ENCODE peak calls at places on chromosomes 3 and 15, in four cellular contexts. One of them, this sample, is unnamed.

GRCh38 chr3:197959500-197959890 is 522 bp upstream of the LMLN start:
- DNase-seq in brain microvascular endothelial cell: no peak
- DNase-seq in activated CD4-positive, CD25-positive, alpha-beta regulatory T cell: no peak
- DNase-seq in M059J: no peak
- DNase-seq in this sample: no peak

GRCh38 chr15:65334586-65335231 is 30.2 kb downstream of the RNU5B-1 start:
- DNase-seq in brain microvascular endothelial cell: no peak
- DNase-seq in activated CD4-positive, CD25-positive, alpha-beta regulatory T cell: no peak
- DNase-seq in M059J: no peak
- DNase-seq in this sample: no peak

GRCh38 chr3:192445768-192446644 is 281.3 kb downstream of the FGF12 start:
- DNase-seq in brain microvascular endothelial cell: no peak
- DNase-seq in activated CD4-positive, CD25-positive, alpha-beta regulatory T cell: no peak
- DNase-seq in M059J: peak; percentile 35
- DNase-seq in this sample: no peak

GRCh38 chr15:64163662-64164362 is 990 bp upstream of the PPIB start:
- DNase-seq in brain microvascular endothelial cell: no peak
- DNase-seq in activated CD4-positive, CD25-positive, alpha-beta regulatory T cell: no peak
- DNase-seq in M059J: no peak
- DNase-seq in this sample: no peak

GRCh38 chr3:126033051-126033745 is 50.7 kb downstream of the SLC41A3 start:
- DNase-seq in brain microvascular endothelial cell: no peak
- DNase-seq in activated CD4-positive, CD25-positive, alpha-beta regulatory T cell: no peak
- DNase-seq in M059J: no peak
- DNase-seq in this sample: no peak

GRCh38 chr3:41176554-41176953 is 22.8 kb upstream of the CTNNB1 start:
- DNase-seq in brain microvascular endothelial cell: no peak
- DNase-seq in activated CD4-positive, CD25-positive, alpha-beta regulatory T cell: no peak
- DNase-seq in M059J: no peak
- DNase-seq in this sample: no peak

GRCh38 chr3:56823421-56823926 is 21.7 kb upstream of the ARHGEF3 start:
- DNase-seq in brain microvascular endothelial cell: no peak
- DNase-seq in activated CD4-positive, CD25-positive, alpha-beta regulatory T cell: no peak
- DNase-seq in M059J: no peak
- DNase-seq in this sample: no peak

GRCh38 chr15:88028024-88028423 is 228.5 kb downstream of the NTRK3 start:
- DNase-seq in brain microvascular endothelial cell: no peak
- DNase-seq in activated CD4-positive, CD25-positive, alpha-beta regulatory T cell: no peak
- DNase-seq in M059J: no peak
- DNase-seq in this sample: no peak

GRCh38 chr3:12898980-12899755 is 57.8 kb upstream of the RPL32 start:
- DNase-seq in brain microvascular endothelial cell: no peak
- DNase-seq in activated CD4-positive, CD25-positive, alpha-beta regulatory T cell: no peak
- DNase-seq in M059J: no peak
- DNase-seq in this sample: no peak

GRCh38 chr3:32451049-32451659 is 51.5 kb downstream of the CMTM6 start:
- DNase-seq in brain microvascular endothelial cell: no peak
- DNase-seq in activated CD4-positive, CD25-positive, alpha-beta regulatory T cell: no peak
- DNase-seq in M059J: no peak
- DNase-seq in this sample: no peak

GRCh38 chr3:75140904-75141615 is 523.1 kb upstream of the FRG2C start:
- DNase-seq in brain microvascular endothelial cell: no peak
- DNase-seq in activated CD4-positive, CD25-positive, alpha-beta regulatory T cell: no peak
- DNase-seq in M059J: no peak
- DNase-seq in this sample: no peak

GRCh38 chr15:99170476-99171065 is 65.7 kb downstream of the SYNM start:
- DNase-seq in brain microvascular endothelial cell: no peak
- DNase-seq in activated CD4-positive, CD25-positive, alpha-beta regulatory T cell: no peak
- DNase-seq in M059J: no peak
- DNase-seq in this sample: no peak

GRCh38 chr15:99432271-99433025 is 133.3 kb upstream of the MEF2A start:
- DNase-seq in brain microvascular endothelial cell: no peak
- DNase-seq in activated CD4-positive, CD25-positive, alpha-beta regulatory T cell: no peak
- DNase-seq in M059J: no peak
- DNase-seq in this sample: no peak

GRCh38 chr3:125374996-125375941 is at the start of gene ZNF148:
- DNase-seq in brain microvascular endothelial cell: peak; percentile 81
- DNase-seq in activated CD4-positive, CD25-positive, alpha-beta regulatory T cell: peak; percentile 83
- DNase-seq in M059J: peak; percentile 87
- DNase-seq in this sample: peak; percentile 90

GRCh38 chr15:74453925-74454763 is 6.8 kb downstream of the UBL7 start:
- DNase-seq in brain microvascular endothelial cell: peak; percentile 27
- DNase-seq in activated CD4-positive, CD25-positive, alpha-beta regulatory T cell: no peak
- DNase-seq in M059J: peak; percentile 35
- DNase-seq in this sample: peak; percentile 28

GRCh38 chr3:78026429-78026828 is 986.5 kb downstream of the ROBO2 start:
- DNase-seq in brain microvascular endothelial cell: no peak
- DNase-seq in activated CD4-positive, CD25-positive, alpha-beta regulatory T cell: no peak
- DNase-seq in M059J: peak; percentile 24
- DNase-seq in this sample: no peak

GRCh38 chr3:109930592-109930991 is 593.2 kb upstream of the DPPA4 start:
- DNase-seq in brain microvascular endothelial cell: no peak
- DNase-seq in activated CD4-positive, CD25-positive, alpha-beta regulatory T cell: no peak
- DNase-seq in M059J: peak; percentile 15
- DNase-seq in this sample: peak; percentile 42

GRCh38 chr15:42108189-42108588 is 13.8 kb upstream of the PLA2G4D start:
- DNase-seq in brain microvascular endothelial cell: no peak
- DNase-seq in activated CD4-positive, CD25-positive, alpha-beta regulatory T cell: no peak
- DNase-seq in M059J: peak; percentile 59
- DNase-seq in this sample: peak; percentile 37

GRCh38 chr3:32484437-32484836 is 18.2 kb downstream of the CMTM6 start:
- DNase-seq in brain microvascular endothelial cell: no peak
- DNase-seq in activated CD4-positive, CD25-positive, alpha-beta regulatory T cell: no peak
- DNase-seq in M059J: no peak
- DNase-seq in this sample: no peak

GRCh38 chr3:193869221-193870201 is 266.4 kb upstream of the HES1 start:
- DNase-seq in brain microvascular endothelial cell: peak; percentile 90
- DNase-seq in activated CD4-positive, CD25-positive, alpha-beta regulatory T cell: no peak
- DNase-seq in M059J: peak; percentile 82
- DNase-seq in this sample: peak; percentile 96

GRCh38 chr3:115825046-115825445 is 201.7 kb downstream of the GAP43 start:
- DNase-seq in brain microvascular endothelial cell: peak; percentile 57
- DNase-seq in activated CD4-positive, CD25-positive, alpha-beta regulatory T cell: no peak
- DNase-seq in M059J: peak; percentile 70
- DNase-seq in this sample: peak; percentile 31

GRCh38 chr3:81462921-81463320 is 298.5 kb downstream of the GBE1 start:
- DNase-seq in brain microvascular endothelial cell: no peak
- DNase-seq in activated CD4-positive, CD25-positive, alpha-beta regulatory T cell: no peak
- DNase-seq in M059J: peak; percentile 46
- DNase-seq in this sample: no peak

GRCh38 chr15:65828566-65828965 is 36.5 kb upstream of the DENND4A start:
- DNase-seq in brain microvascular endothelial cell: no peak
- DNase-seq in activated CD4-positive, CD25-positive, alpha-beta regulatory T cell: no peak
- DNase-seq in M059J: no peak
- DNase-seq in this sample: no peak

GRCh38 chr3:73448761-73449290 is 175.9 kb downstream of the PDZRN3 start:
- DNase-seq in brain microvascular endothelial cell: no peak
- DNase-seq in activated CD4-positive, CD25-positive, alpha-beta regulatory T cell: no peak
- DNase-seq in M059J: no peak
- DNase-seq in this sample: no peak

GRCh38 chr3:32412887-32413286 is 21.2 kb downstream of the CMTM7 start:
- DNase-seq in brain microvascular endothelial cell: no peak
- DNase-seq in activated CD4-positive, CD25-positive, alpha-beta regulatory T cell: no peak
- DNase-seq in M059J: no peak
- DNase-seq in this sample: no peak

GRCh38 chr3:62189376-62189698 is 184.0 kb downstream of the FEZF2 start:
- DNase-seq in brain microvascular endothelial cell: no peak
- DNase-seq in activated CD4-positive, CD25-positive, alpha-beta regulatory T cell: no peak
- DNase-seq in M059J: no peak
- DNase-seq in this sample: no peak

GRCh38 chr15:74791007-74791406 is 9.1 kb downstream of the CSK start:
- DNase-seq in brain microvascular endothelial cell: no peak
- DNase-seq in activated CD4-positive, CD25-positive, alpha-beta regulatory T cell: no peak
- DNase-seq in M059J: no peak
- DNase-seq in this sample: no peak

GRCh38 chr3:146277953-146278631 is 27.2 kb upstream of the PLSCR4 start:
- DNase-seq in brain microvascular endothelial cell: peak; percentile 71
- DNase-seq in activated CD4-positive, CD25-positive, alpha-beta regulatory T cell: no peak
- DNase-seq in M059J: peak; percentile 53
- DNase-seq in this sample: peak; percentile 15

GRCh38 chr15:77986891-77987764 is 90.4 kb downstream of the TBC1D2B start:
- DNase-seq in brain microvascular endothelial cell: no peak
- DNase-seq in activated CD4-positive, CD25-positive, alpha-beta regulatory T cell: no peak
- DNase-seq in M059J: no peak
- DNase-seq in this sample: no peak

GRCh38 chr3:114380233-114380645 is 86.4 kb downstream of the TIGIT start:
- DNase-seq in brain microvascular endothelial cell: peak; percentile 75
- DNase-seq in activated CD4-positive, CD25-positive, alpha-beta regulatory T cell: no peak
- DNase-seq in M059J: peak; percentile 93
- DNase-seq in this sample: peak; percentile 51

GRCh38 chr3:174937488-174937887 is 78.4 kb downstream of the NAALADL2 start:
- DNase-seq in brain microvascular endothelial cell: peak; percentile 43
- DNase-seq in activated CD4-positive, CD25-positive, alpha-beta regulatory T cell: no peak
- DNase-seq in M059J: peak; percentile 78
- DNase-seq in this sample: peak; percentile 77

GRCh38 chr3:31882431-31882830 is 98.6 kb downstream of the OSBPL10 start:
- DNase-seq in brain microvascular endothelial cell: no peak
- DNase-seq in activated CD4-positive, CD25-positive, alpha-beta regulatory T cell: no peak
- DNase-seq in M059J: no peak
- DNase-seq in this sample: no peak

GRCh38 chr15:71485094-71485693 is 325.2 kb upstream of the NR2E3 start:
- DNase-seq in brain microvascular endothelial cell: no peak
- DNase-seq in activated CD4-positive, CD25-positive, alpha-beta regulatory T cell: no peak
- DNase-seq in M059J: no peak
- DNase-seq in this sample: peak; percentile 28

GRCh38 chr3:62567097-62568021 is 194.0 kb upstream of the FEZF2 start:
- DNase-seq in brain microvascular endothelial cell: peak; percentile 52
- DNase-seq in activated CD4-positive, CD25-positive, alpha-beta regulatory T cell: no peak
- DNase-seq in M059J: peak; percentile 58
- DNase-seq in this sample: peak; percentile 77

GRCh38 chr3:108018552-108018951 is 72.3 kb downstream of the CD47 start:
- DNase-seq in brain microvascular endothelial cell: no peak
- DNase-seq in activated CD4-positive, CD25-positive, alpha-beta regulatory T cell: no peak
- DNase-seq in M059J: no peak
- DNase-seq in this sample: no peak

GRCh38 chr15:23578521-23579150 is 13.2 kb downstream of the MKRN3 start:
- DNase-seq in brain microvascular endothelial cell: no peak
- DNase-seq in activated CD4-positive, CD25-positive, alpha-beta regulatory T cell: no peak
- DNase-seq in M059J: no peak
- DNase-seq in this sample: no peak

GRCh38 chr3:27559835-27560234 is 75.7 kb upstream of the SLC4A7 start:
- DNase-seq in brain microvascular endothelial cell: peak; percentile 72
- DNase-seq in activated CD4-positive, CD25-positive, alpha-beta regulatory T cell: no peak
- DNase-seq in M059J: peak; percentile 28
- DNase-seq in this sample: peak; percentile 72